ENCODE peak calls at places on chromosomes 13 and 19, in eight cellular contexts. One of them, this sample, is unnamed.

GRCh38 chr13:105410602-105411001 is 1124.9 kb downstream of the EFNB2 start:
- DNase-seq in breast epithelium: peak
- DNase-seq in SK-N-SH: peak
- DNase-seq in GM23338: peak
- DNase-seq in transverse colon: peak
- DNase-seq in K562: peak
- DNase-seq in stomach: peak
- DNase-seq in HL-60: peak
- DNase-seq in this sample: peak

GRCh38 chr19:15101479-15102082 is 5.6 kb upstream of the SYDE1 start:
- DNase-seq in SK-N-SH: peak
- DNase-seq in HL-60: peak
- DNase-seq in GM23338: peak
- DNase-seq in stomach: peak
- DNase-seq in transverse colon: peak
- DNase-seq in breast epithelium: no peak
- DNase-seq in K562: peak
- DNase-seq in this sample: no peak

GRCh38 chr19:7869453-7869909 is 4.7 kb downstream of the PRR36 start:
- DNase-seq in GM23338: peak
- DNase-seq in stomach: peak
- DNase-seq in SK-N-SH: peak
- DNase-seq in transverse colon: peak
- DNase-seq in K562: peak
- DNase-seq in breast epithelium: peak
- DNase-seq in HL-60: peak
- DNase-seq in this sample: peak

GRCh38 chr13:29801737-29802305 is 48.6 kb downstream of the UBL3 start:
- DNase-seq in breast epithelium: no peak
- DNase-seq in stomach: no peak
- DNase-seq in HL-60: peak
- DNase-seq in GM23338: peak
- DNase-seq in K562: no peak
- DNase-seq in transverse colon: no peak
- DNase-seq in SK-N-SH: no peak
- DNase-seq in this sample: no peak

GRCh38 chr13:31807090-31807541 is 67.8 kb downstream of the RXFP2 start:
- DNase-seq in stomach: no peak
- DNase-seq in SK-N-SH: no peak
- DNase-seq in breast epithelium: no peak
- DNase-seq in K562: no peak
- DNase-seq in HL-60: peak
- DNase-seq in GM23338: no peak
- DNase-seq in transverse colon: no peak
- DNase-seq in this sample: no peak

GRCh38 chr13:113897161-113897560 is 33.3 kb upstream of the GAS6 start:
- DNase-seq in stomach: no peak
- DNase-seq in breast epithelium: peak
- DNase-seq in transverse colon: no peak
- DNase-seq in HL-60: no peak
- DNase-seq in SK-N-SH: no peak
- DNase-seq in K562: no peak
- DNase-seq in GM23338: no peak
- DNase-seq in this sample: no peak

GRCh38 chr19:33394006-33394722 is 20.7 kb downstream of the CEBPG start:
- DNase-seq in SK-N-SH: no peak
- DNase-seq in transverse colon: no peak
- DNase-seq in stomach: no peak
- DNase-seq in GM23338: no peak
- DNase-seq in breast epithelium: no peak
- DNase-seq in K562: no peak
- DNase-seq in HL-60: peak
- DNase-seq in this sample: peak

GRCh38 chr13:79403113-79403512 is 2.9 kb downstream of the RBM26 start:
- DNase-seq in breast epithelium: no peak
- DNase-seq in K562: no peak
- DNase-seq in HL-60: no peak
- DNase-seq in transverse colon: no peak
- DNase-seq in stomach: no peak
- DNase-seq in GM23338: no peak
- DNase-seq in SK-N-SH: no peak
- DNase-seq in this sample: no peak

GRCh38 chr13:28885191-28885590 is 65.1 kb downstream of the MTUS2 start:
- DNase-seq in transverse colon: no peak
- DNase-seq in stomach: no peak
- DNase-seq in SK-N-SH: no peak
- DNase-seq in K562: no peak
- DNase-seq in GM23338: no peak
- DNase-seq in HL-60: no peak
- DNase-seq in breast epithelium: no peak
- DNase-seq in this sample: no peak

GRCh38 chr13:112791662-112792440 is 102.0 kb downstream of the ATP11A start:
- DNase-seq in SK-N-SH: no peak
- DNase-seq in HL-60: no peak
- DNase-seq in breast epithelium: no peak
- DNase-seq in transverse colon: no peak
- DNase-seq in K562: no peak
- DNase-seq in GM23338: no peak
- DNase-seq in stomach: peak
- DNase-seq in this sample: no peak

GRCh38 chr13:84870190-84870589 is 929.0 kb downstream of the SLITRK6 start:
- DNase-seq in transverse colon: no peak
- DNase-seq in SK-N-SH: no peak
- DNase-seq in stomach: no peak
- DNase-seq in breast epithelium: no peak
- DNase-seq in GM23338: peak
- DNase-seq in HL-60: peak
- DNase-seq in K562: no peak
- DNase-seq in this sample: no peak

GRCh38 chr19:6970478-6970877 is 50.8 kb downstream of the MBD3L2B start:
- DNase-seq in GM23338: no peak
- DNase-seq in transverse colon: no peak
- DNase-seq in K562: peak
- DNase-seq in stomach: no peak
- DNase-seq in SK-N-SH: peak
- DNase-seq in breast epithelium: no peak
- DNase-seq in HL-60: peak
- DNase-seq in this sample: no peak

GRCh38 chr19:44800461-44800860 is 8.4 kb upstream of the BCAM start:
- DNase-seq in HL-60: peak
- DNase-seq in breast epithelium: peak
- DNase-seq in SK-N-SH: peak
- DNase-seq in transverse colon: peak
- DNase-seq in GM23338: peak
- DNase-seq in K562: peak
- DNase-seq in stomach: peak
- DNase-seq in this sample: peak

GRCh38 chr19:44747739-44748425 is 626 bp upstream of the BCL3 start:
- DNase-seq in GM23338: peak
- DNase-seq in HL-60: peak
- DNase-seq in breast epithelium: peak
- DNase-seq in SK-N-SH: peak
- DNase-seq in K562: no peak
- DNase-seq in stomach: peak
- DNase-seq in transverse colon: peak
- DNase-seq in this sample: peak

GRCh38 chr13:59856281-59856810 is 307.4 kb downstream of the DIAPH3 start:
- DNase-seq in breast epithelium: no peak
- DNase-seq in SK-N-SH: no peak
- DNase-seq in GM23338: no peak
- DNase-seq in stomach: no peak
- DNase-seq in K562: no peak
- DNase-seq in transverse colon: peak
- DNase-seq in HL-60: no peak
- DNase-seq in this sample: no peak

GRCh38 chr19:22784051-22784450 is at the start of gene ZNF99:
- DNase-seq in HL-60: no peak
- DNase-seq in SK-N-SH: no peak
- DNase-seq in K562: no peak
- DNase-seq in stomach: no peak
- DNase-seq in transverse colon: no peak
- DNase-seq in breast epithelium: peak
- DNase-seq in GM23338: no peak
- DNase-seq in this sample: no peak
- H3K4me3 ChIP-seq in HL-60: no peak
- H3K4me3 ChIP-seq in SK-N-SH: no peak
- H3K4me3 ChIP-seq in K562: no peak
- H3K4me3 ChIP-seq in stomach: peak
- H3K4me3 ChIP-seq in transverse colon: peak
- H3K4me3 ChIP-seq in breast epithelium: peak
- H3K4me3 ChIP-seq in GM23338: no peak
- H3K4me3 ChIP-seq in this sample: peak

DNA sequence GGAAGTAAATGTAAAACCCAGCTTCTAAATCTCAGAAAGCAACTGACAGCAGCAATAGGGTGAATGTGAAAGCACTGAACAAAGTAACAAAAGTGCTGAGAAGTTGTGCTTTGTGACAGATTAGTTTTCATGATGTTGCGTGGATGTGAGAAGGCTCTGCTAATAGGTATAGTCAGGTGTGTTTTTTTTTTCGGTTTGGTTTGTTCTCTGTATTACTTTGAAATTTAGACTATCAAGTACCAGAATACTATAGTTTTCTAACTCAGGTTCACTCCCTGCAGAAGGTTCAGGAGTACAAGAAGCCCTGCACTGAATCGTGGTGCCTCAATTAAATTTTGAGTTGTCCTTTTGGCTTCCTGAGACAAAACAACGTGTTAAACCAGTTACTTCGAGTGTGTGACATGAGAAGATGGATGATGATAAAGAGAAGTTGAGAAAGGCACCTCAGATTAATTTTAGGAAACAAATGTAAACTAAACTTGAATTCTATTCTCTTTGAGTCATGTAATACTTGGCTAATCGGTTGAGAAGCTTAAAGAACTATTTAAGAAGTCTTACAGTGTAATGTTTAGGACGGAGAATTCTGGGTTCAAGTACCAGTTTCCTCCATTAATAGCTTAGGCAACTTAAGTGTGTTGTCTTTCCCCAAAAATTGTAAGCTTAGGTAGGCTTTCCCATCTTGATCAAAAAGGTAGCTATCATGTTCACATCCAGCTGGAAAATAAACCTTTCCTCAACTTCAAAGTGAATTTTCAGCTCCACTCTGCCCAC is 10.3 kb downstream of the MIR17HG start:
- DNase-seq in HL-60: no peak
- DNase-seq in SK-N-SH: no peak
- DNase-seq in stomach: no peak
- DNase-seq in GM23338: no peak
- DNase-seq in transverse colon: no peak
- DNase-seq in breast epithelium: no peak
- DNase-seq in K562: no peak
- DNase-seq in this sample: no peak
- TF ChIP-seq POLR2AphosphoS5 in HL-60: no peak
- TF ChIP-seq POLR2AphosphoS5 in SK-N-SH: no peak
- TF ChIP-seq POLR2AphosphoS5 in stomach: no peak
- TF ChIP-seq POLR2AphosphoS5 in GM23338: no peak
- TF ChIP-seq POLR2AphosphoS5 in transverse colon: no peak
- TF ChIP-seq POLR2AphosphoS5 in breast epithelium: no peak
- TF ChIP-seq POLR2AphosphoS5 in K562: no peak
- TF ChIP-seq POLR2AphosphoS5 in this sample: no peak

GRCh38 chr19:34757441-34757840 is 15.6 kb downstream of the ZNF599 start:
- DNase-seq in SK-N-SH: no peak
- DNase-seq in K562: no peak
- DNase-seq in HL-60: no peak
- DNase-seq in transverse colon: no peak
- DNase-seq in breast epithelium: no peak
- DNase-seq in GM23338: no peak
- DNase-seq in stomach: no peak
- DNase-seq in this sample: no peak

GRCh38 chr19:34759218-34759917 is 13.6 kb downstream of the ZNF599 start:
- DNase-seq in stomach: no peak
- DNase-seq in breast epithelium: no peak
- DNase-seq in K562: no peak
- DNase-seq in GM23338: no peak
- DNase-seq in SK-N-SH: no peak
- DNase-seq in HL-60: no peak
- DNase-seq in transverse colon: no peak
- DNase-seq in this sample: no peak
- H3K4me3 ChIP-seq in stomach: no peak
- H3K4me3 ChIP-seq in breast epithelium: no peak
- H3K4me3 ChIP-seq in K562: no peak
- H3K4me3 ChIP-seq in GM23338: no peak
- H3K4me3 ChIP-seq in SK-N-SH: no peak
- H3K4me3 ChIP-seq in HL-60: no peak
- H3K4me3 ChIP-seq in transverse colon: no peak
- H3K4me3 ChIP-seq in this sample: no peak

GRCh38 chr19:38250428-38250820 is 5.8 kb downstream of the PPP1R14A start:
- DNase-seq in transverse colon: no peak
- DNase-seq in SK-N-SH: no peak
- DNase-seq in stomach: no peak
- DNase-seq in breast epithelium: no peak
- DNase-seq in HL-60: no peak
- DNase-seq in K562: no peak
- DNase-seq in GM23338: no peak
- DNase-seq in this sample: no peak

GRCh38 chr19:38245826-38246498 is 10.2 kb downstream of the PPP1R14A start:
- DNase-seq in GM23338: no peak
- DNase-seq in SK-N-SH: no peak
- DNase-seq in transverse colon: no peak
- DNase-seq in HL-60: no peak
- DNase-seq in K562: no peak
- DNase-seq in breast epithelium: peak
- DNase-seq in stomach: no peak
- DNase-seq in this sample: no peak

GRCh38 chr19:38248421-38248820 is 7.8 kb downstream of the PPP1R14A start:
- DNase-seq in stomach: no peak
- DNase-seq in K562: no peak
- DNase-seq in SK-N-SH: no peak
- DNase-seq in GM23338: no peak
- DNase-seq in transverse colon: no peak
- DNase-seq in breast epithelium: no peak
- DNase-seq in HL-60: no peak
- DNase-seq in this sample: no peak

GRCh38 chr19:38247734-38248268 is 8.4 kb downstream of the PPP1R14A start:
- DNase-seq in transverse colon: no peak
- DNase-seq in breast epithelium: no peak
- DNase-seq in K562: no peak
- DNase-seq in stomach: no peak
- DNase-seq in HL-60: no peak
- DNase-seq in SK-N-SH: no peak
- DNase-seq in GM23338: no peak
- DNase-seq in this sample: no peak

GRCh38 chr19:38247126-38247525 is 9.0 kb downstream of the PPP1R14A start:
- DNase-seq in GM23338: no peak
- DNase-seq in stomach: no peak
- DNase-seq in SK-N-SH: no peak
- DNase-seq in K562: no peak
- DNase-seq in HL-60: no peak
- DNase-seq in transverse colon: no peak
- DNase-seq in breast epithelium: no peak
- DNase-seq in this sample: no peak
- TF ChIP-seq POLR2AphosphoS5 in GM23338: no peak
- TF ChIP-seq POLR2AphosphoS5 in stomach: no peak
- TF ChIP-seq POLR2AphosphoS5 in SK-N-SH: no peak
- TF ChIP-seq POLR2AphosphoS5 in K562: no peak
- TF ChIP-seq POLR2AphosphoS5 in HL-60: no peak
- TF ChIP-seq POLR2AphosphoS5 in transverse colon: no peak
- TF ChIP-seq POLR2AphosphoS5 in breast epithelium: no peak
- TF ChIP-seq POLR2AphosphoS5 in this sample: no peak